ENCODE peak calls at places on chromosomes 4 and X, in five cellular contexts. Z is CD8-positive, alpha-beta T cell; V is tibial nerve; A is AG04449; K is activated CD8-positive, alpha-beta T cell treated with anti-CD3 and anti-CD28 coated beads for 36 hours. F is an unnamed sample.

GRCh38 chr4:19993222-19993621 is 258.5 kb upstream of the SLIT2 start:
- DNase-seq in K (no peak), V (no peak), A (no peak), Z (no peak), F (no peak)

GRCh38 chr4:71184195-71184781 is 154.5 kb upstream of the SLC4A4 start:
- DNase-seq in K (peak), A (no peak), V (no peak), Z (no peak), F (no peak)

GRCh38 chr4:67131224-67131623 is 414.1 kb downstream of the CENPC start:
- DNase-seq in K (no peak), A (no peak), Z (no peak), V (no peak), F (no peak)

GRCh38 chrX:109409181-109409580 is 72.7 kb downstream of the GUCY2F start:
- DNase-seq in V (no peak), Z (no peak), A (no peak), K (no peak), F (no peak)

GRCh38 chr4:94538229-94538628 is 86.5 kb downstream of the PDLIM5 start:
- DNase-seq in K (no peak), A (no peak), Z (no peak), V (no peak), F (no peak)

GRCh38 chrX:102739642-102740041 is 19.1 kb downstream of the GPRASP3 start:
- DNase-seq in V (no peak), A (no peak), K (no peak), Z (no peak), F (no peak)

GRCh38 chr4:74906771-74907170 is 26.1 kb upstream of the PARM1 start:
- DNase-seq in Z (no peak), V (no peak), K (no peak), A (no peak), F (no peak)

GRCh38 chrX:76555816-76556215 is 128.3 kb downstream of the MAGEE1 start:
- DNase-seq in A (no peak), Z (no peak), V (no peak), K (peak), F (no peak)

GRCh38 chr4:26081795-26082498 is 167.9 kb downstream of the SMIM20 start:
- DNase-seq in A (no peak), Z (no peak), K (no peak), V (no peak), F (no peak)

GRCh38 chrX:45843518-45843917 is 642.8 kb upstream of the DIPK2B start:
- DNase-seq in A (no peak), Z (no peak), K (no peak), V (no peak), F (no peak)

DNA sequence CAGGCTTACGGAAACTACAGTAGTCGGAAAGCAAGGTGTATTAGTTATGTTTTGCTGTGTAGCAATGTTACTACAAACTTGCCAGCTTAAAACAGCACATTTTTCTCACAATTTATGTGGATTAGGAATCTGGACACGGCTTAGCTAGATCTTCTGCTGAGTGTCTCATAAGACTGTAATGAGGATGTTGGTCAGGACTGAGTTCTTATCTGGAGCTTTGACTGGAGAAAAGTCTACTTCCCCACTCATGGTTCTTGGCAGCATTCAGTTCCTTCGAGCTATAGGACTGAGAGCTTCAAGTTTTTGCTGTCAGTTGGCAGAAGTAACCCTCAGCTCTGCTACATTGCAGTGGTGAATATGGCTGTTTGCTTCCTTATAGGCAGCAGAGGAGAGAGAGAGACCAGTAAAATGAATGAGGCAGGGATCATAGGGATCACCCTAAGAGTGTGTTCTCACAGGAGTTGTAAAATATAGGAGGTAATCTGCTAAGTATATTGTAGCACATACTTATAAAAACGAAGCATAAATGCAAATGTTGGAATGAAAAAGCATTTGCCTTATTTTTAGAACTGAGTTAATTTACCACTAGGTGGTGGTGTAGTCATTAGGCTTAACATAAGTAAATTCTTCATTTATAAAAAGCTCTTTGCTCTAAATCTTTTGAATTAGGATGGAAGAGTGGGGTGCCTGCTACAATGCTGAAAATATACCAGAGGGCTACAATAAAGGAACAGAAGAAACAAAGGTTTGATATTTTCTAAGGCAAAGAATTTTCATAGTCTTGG is 38.6 kb downstream of the ALG13 start:
- DNase-seq in A (peak), K (no peak), V (no peak), Z (no peak), F (no peak)
- TF ChIP-seq CTCF in A (no peak), K (peak), V (no peak), Z (no peak), F (no peak)

GRCh38 chr4:36414248-36414647 is 132.8 kb downstream of the DTHD1 start:
- DNase-seq in V (no peak), Z (no peak), K (no peak), A (no peak), F (no peak)
- TF ChIP-seq CTCF in V (no peak), Z (no peak), K (peak), A (no peak), F (no peak)

GRCh38 chr4:99202536-99202935 is 16.5 kb downstream of the ADH6 start:
- DNase-seq in V (no peak), K (no peak), Z (no peak), A (no peak), F (no peak)

GRCh38 chr4:99207069-99207743 is 11.8 kb downstream of the ADH6 start:
- DNase-seq in Z (no peak), V (no peak), K (no peak), A (no peak), F (no peak)

GRCh38 chr4:99207911-99208718 is 10.9 kb downstream of the ADH6 start:
- DNase-seq in V (no peak), K (no peak), Z (no peak), A (no peak), F (no peak)

GRCh38 chr4:99202094-99202493 is 17.0 kb downstream of the ADH6 start:
- DNase-seq in K (no peak), V (no peak), A (no peak), Z (no peak), F (no peak)

DNA sequence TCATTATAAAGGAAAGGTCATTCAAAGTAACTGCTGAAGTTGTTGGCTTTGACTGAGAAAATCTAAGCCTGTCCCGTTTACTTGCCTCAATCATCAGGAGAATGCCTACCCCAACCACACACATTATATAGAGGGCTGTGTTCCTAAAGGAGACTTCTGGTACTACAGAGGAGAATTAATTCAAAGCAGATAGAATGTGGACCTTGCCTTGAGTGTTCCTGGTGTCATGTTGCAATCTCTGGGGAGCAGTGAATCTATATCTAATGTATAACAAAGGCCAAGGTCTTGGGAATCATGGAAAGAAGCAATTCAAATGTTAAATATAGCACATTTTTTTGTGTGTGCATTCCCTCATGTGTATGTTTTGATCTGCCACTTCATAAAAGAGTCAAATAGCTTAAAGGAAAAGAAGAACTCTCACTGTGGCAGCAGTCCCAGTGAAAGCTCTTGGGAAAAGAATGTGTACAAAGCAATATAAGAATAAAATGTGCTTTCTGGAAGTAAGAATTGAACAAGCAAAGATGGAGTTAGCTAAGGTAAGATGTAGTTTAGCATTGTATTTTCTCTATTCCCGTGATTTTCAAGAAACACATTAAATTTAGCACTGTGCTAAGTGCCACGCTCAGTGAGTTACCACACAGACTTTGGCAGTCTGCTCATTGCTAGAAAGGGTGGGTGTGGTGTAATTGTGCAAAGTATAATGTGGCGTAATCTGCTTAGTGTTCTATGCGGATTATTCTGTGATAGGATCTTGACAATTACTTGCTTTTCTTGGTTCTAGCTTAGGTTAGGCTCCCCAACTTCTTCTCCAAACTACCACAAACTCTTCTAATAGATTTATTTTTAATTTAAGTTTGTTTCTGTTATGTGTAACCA is 13.7 kb downstream of the ADH6 start:
- DNase-seq in A (no peak), Z (no peak), K (no peak), V (no peak), F (no peak)
- TF ChIP-seq CTCF in A (no peak), Z (no peak), K (no peak), V (no peak), F (no peak)

DNA sequence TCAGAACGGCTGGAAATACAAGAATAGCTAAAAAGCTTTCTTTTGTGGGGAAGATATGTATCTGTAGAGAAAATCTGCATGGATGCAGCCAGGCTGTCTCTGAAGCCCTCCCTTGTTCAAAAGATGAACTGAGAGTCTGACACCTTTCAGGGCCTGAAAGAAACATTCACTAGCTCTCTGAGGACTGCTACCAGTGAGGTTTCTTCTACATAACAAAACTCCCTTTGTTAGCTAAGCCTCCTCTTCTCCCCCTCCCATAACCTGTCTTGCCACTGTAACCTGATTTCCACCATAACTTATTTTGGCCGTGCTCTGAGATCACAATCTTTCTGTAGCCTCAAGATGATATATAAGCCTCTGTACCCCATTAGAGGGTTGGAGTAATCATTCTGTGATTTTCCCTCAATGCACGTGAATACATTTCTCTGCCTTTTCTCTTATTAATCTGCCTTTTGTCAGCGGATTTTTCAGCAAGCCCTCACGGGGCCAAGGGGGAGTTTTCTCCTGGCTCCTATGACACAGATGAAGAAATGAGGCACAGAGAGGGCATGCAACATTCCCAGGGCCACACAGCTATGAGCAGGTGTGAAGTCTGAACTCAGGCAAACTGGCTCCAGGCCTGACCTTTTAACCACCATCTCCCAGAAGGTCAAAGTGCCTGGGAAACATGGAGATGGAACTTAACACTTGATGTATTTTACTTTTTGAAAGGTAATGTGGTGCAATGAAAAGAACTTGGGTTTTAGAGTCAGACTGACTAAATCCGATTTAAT is 161.6 kb upstream of the PRDX4 start:
- DNase-seq in K (no peak), A (no peak), Z (no peak), V (no peak), F (no peak)
- TF ChIP-seq CTCF in K (no peak), A (no peak), Z (no peak), V (no peak), F (no peak)

GRCh38 chrX:106963111-106963510 is 36.9 kb downstream of the MORC4 start:
- DNase-seq in V (no peak), A (no peak), Z (no peak), K (no peak), F (no peak)

GRCh38 chrX:106964290-106964689 is 35.7 kb downstream of the MORC4 start:
- DNase-seq in A (no peak), V (no peak), K (no peak), Z (no peak), F (no peak)

GRCh38 chrX:106957856-106958255 is 37.7 kb downstream of the CLDN2 start:
- DNase-seq in V (no peak), Z (no peak), K (no peak), A (no peak), F (no peak)

GRCh38 chrX:106955004-106955772 is 35.0 kb downstream of the CLDN2 start:
- DNase-seq in Z (no peak), A (peak), V (no peak), K (no peak), F (no peak)

DNA sequence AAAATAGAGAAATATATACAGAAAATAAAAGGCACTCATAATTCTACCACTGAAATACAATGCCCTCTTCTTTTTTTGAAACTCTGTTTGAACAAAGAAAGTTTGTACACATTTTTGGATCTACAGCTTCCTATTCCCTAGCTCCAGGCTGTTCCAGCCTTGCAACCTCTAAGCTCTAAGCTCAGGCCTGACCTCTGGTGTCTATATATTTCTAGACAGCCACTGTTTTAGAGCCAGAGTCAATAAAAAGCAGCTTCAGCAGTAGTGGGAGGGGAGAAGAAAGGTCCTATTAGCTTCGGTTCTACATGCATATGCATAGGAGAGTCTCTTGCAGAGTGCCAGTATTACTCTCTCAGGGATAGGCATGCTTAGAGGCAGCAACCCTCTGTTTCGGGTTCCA is 39.7 kb downstream of the CLDN2 start:
- DNase-seq in K (no peak), A (no peak), V (no peak), Z (no peak), F (no peak)
- TF ChIP-seq CTCF in K (no peak), A (no peak), V (no peak), Z (no peak), F (no peak)